ENCODE peak calls at places on chromosome 10, in five cellular contexts. D, O, F, Q and E are unnamed samples.

GRCh38 chr10:1591045-1591444 is 146.3 kb downstream of the ADARB2 start:
- DNase-seq in F (no peak), O (peak), Q (no peak), D (no peak), E (no peak)

GRCh38 chr10:102283488-102283887 is 38.2 kb downstream of the GBF1 start:
- DNase-seq in F (no peak), Q (no peak), D (no peak), O (no peak), E (no peak)

GRCh38 chr10:90398551-90398950 is 459.3 kb downstream of the HTR7 start:
- DNase-seq in O (no peak), F (no peak), D (no peak), Q (peak), E (no peak)

GRCh38 chr10:24278519-24278889 is 69.6 kb downstream of the KIAA1217 start:
- DNase-seq in D (no peak), Q (no peak), F (no peak), O (no peak), E (no peak)

GRCh38 chr10:72348282-72348681 is 6.4 kb downstream of the DNAJB12 start:
- DNase-seq in O (peak), F (no peak), Q (no peak), D (no peak), E (no peak)

GRCh38 chr10:28959850-28960501 is 282.7 kb downstream of the BAMBI start:
- DNase-seq in Q (no peak), D (no peak), O (no peak), F (no peak), E (no peak)

GRCh38 chr10:97087296-97087695 is 98.5 kb downstream of the SLIT1 start:
- DNase-seq in Q (no peak), O (peak), F (no peak), D (no peak), E (no peak)

GRCh38 chr10:101221479-101222246 is 7.6 kb downstream of the LBX1 start:
- DNase-seq in Q (no peak), F (no peak), O (peak), D (no peak), E (no peak)

GRCh38 chr10:124719213-124719851 is 24.8 kb downstream of the FAM53B start:
- DNase-seq in Q (peak), O (peak), D (no peak), F (no peak), E (peak)

GRCh38 chr10:101014966-101015581 is 15.5 kb downstream of the LZTS2 start:
- DNase-seq in D (no peak), O (no peak), F (no peak), Q (peak), E (no peak)

GRCh38 chr10:76001019-76001418 is 569.6 kb downstream of the LRMDA start:
- DNase-seq in O (no peak), D (no peak), Q (no peak), F (no peak), E (no peak)

GRCh38 chr10:29525762-29526161 is 109.0 kb downstream of the SVIL start:
- DNase-seq in D (no peak), F (no peak), Q (no peak), O (no peak), E (no peak)

GRCh38 chr10:69232252-69232651 is 12.1 kb downstream of the HKDC1 start:
- DNase-seq in D (no peak), O (peak), F (no peak), Q (peak), E (no peak)

GRCh38 chr10:103739039-103739764 is 116.2 kb downstream of the SH3PXD2A start:
- DNase-seq in D (peak), Q (peak), F (no peak), O (peak), E (peak)

GRCh38 chr10:43117777-43118583 is 20.3 kb upstream of the CSGALNACT2 start:
- DNase-seq in D (no peak), F (no peak), Q (no peak), O (no peak), E (peak)

GRCh38 chr10:32050145-32050544 is 6.1 kb downstream of the KIF5B start:
- DNase-seq in O (no peak), F (no peak), Q (no peak), D (no peak), E (no peak)

GRCh38 chr10:113060221-113061053 is 110.4 kb downstream of the TCF7L2 start:
- DNase-seq in O (peak), D (no peak), Q (peak), F (no peak), E (peak)

GRCh38 chr10:79454259-79454658 is 8.8 kb upstream of the ZCCHC24 start:
- DNase-seq in Q (peak), O (peak), D (no peak), F (no peak), E (no peak)

GRCh38 chr10:10677479-10677878 is 340.2 kb upstream of the CELF2 start:
- DNase-seq in D (peak), O (peak), Q (peak), F (no peak), E (peak)

GRCh38 chr10:102832987-102833386 is 4.2 kb downstream of the CYP17A1 start:
- DNase-seq in F (no peak), Q (no peak), D (no peak), O (no peak), E (no peak)

DNA sequence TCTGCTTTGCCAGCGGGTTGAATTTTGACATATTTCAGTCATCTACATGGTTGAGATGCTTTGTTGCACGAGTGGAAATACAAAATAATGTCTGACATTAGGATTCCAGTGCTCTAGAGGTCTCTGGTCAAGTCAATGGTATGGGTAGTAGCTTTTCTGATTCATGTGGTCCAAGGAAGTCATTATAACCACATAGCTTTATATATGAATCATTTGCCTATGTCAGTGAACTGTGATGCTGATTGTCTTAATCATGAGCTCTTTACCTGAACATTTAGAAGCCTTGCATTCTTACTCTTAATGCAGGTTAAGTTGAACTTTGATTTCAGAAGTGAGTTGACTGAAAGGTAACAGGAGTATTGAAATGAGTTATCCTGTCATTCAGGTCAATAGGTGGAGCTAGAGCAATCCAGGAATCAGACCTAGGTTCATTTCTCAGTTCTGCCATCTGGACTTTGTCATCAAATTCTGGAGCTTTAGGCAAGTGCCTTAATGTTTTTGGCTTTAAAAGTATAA is 3.3 kb downstream of the MAPK8 start:
- DNase-seq in F (no peak), D (no peak), Q (peak), O (no peak), E (no peak)
- TF ChIP-seq CTCF in F (no peak), D (no peak), Q (peak), O (peak), E (peak)

GRCh38 chr10:85667638-85668233 is 698.9 kb downstream of the GRID1 start:
- DNase-seq in Q (no peak), O (peak), D (no peak), F (no peak), E (no peak)
- H3K4me3 ChIP-seq in Q (no peak), O (no peak), D (no peak), F (no peak), E (no peak)

DNA sequence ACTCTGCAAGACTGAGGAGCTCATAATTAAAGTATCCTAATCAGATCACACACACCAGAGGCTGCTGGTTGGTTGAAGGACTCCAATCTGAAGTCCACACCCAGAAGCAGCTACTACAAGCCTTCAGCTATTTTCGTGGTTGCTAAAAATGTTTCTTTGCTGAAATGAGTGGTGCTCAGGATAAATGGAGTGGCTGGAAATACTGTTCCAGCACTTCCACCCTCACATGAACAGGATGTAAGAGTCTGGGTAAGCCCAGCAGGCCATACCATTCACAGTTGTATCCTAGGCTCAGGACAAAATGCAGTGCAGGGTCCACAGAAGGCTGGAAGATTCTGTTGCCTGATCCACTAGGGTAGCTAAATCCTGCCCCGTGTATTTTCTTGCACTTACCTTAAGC is 34.1 kb downstream of the AFAP1L2 start:
- DNase-seq in D (no peak), O (no peak), Q (no peak), F (no peak), E (no peak)
- TF ChIP-seq CTCF in D (no peak), O (no peak), Q (no peak), F (no peak), E (no peak)

GRCh38 chr10:70437721-70438120 is 3.8 kb downstream of the NODAL start:
- DNase-seq in F (peak), D (no peak), O (peak), Q (no peak), E (no peak)

GRCh38 chr10:70442332-70442988 is 979 bp upstream of the NODAL start:
- DNase-seq in Q (no peak), F (no peak), D (no peak), O (peak), E (no peak)

GRCh38 chr10:70441877-70442205 is 360 bp upstream of the NODAL start:
- DNase-seq in F (peak), O (peak), Q (no peak), D (no peak), E (no peak)

GRCh38 chr10:70441161-70441876 is at the start of gene NODAL:
- DNase-seq in D (no peak), Q (no peak), F (peak), O (peak), E (no peak)

DNA sequence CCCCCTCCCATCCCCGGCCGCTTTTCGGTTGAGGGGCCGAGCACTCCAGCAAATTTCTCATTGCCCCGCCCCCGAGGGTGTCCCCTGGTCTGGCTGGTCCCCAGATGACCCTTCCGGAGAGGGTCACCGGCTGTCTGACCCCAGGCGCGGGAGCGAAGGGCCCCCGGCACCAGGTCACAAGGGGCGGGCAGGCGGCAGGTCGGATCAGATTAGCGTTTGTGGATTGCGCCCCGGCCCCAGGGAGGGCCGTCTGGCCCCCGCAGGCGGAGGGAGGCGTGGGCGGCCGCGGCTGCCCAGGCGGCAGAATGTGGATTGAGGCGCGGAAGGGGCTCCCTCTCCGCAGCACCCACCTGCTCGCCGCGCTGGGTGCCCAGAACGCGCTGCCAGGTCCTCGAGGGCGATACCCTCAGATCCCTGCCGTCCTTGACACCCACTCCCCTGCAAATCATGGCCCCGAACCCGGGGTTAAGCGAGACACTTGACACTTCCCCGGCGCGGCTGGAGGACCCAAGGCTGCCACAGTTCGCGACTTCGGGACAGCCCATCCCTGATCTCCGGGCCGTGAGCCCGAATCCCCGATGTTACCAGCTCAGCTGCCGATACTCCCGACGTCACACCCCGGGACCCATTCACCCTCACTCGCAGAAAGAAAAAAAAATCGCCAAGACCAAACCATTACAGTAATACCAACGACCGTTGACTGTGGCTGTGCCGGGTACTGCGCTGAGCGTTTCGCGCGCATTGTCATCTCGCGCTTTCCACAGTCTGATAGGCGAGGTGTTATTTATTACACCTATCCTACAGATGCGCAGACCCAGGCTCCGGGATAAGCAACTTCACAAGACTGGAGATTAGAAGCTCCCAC is 953 bp downstream of the NODAL start:
- DNase-seq in Q (no peak), F (peak), O (peak), D (no peak), E (no peak)
- H3K4me3 ChIP-seq in Q (peak), F (no peak), O (peak), D (no peak), E (peak)

GRCh38 chr10:2989292-2989947 is 77.9 kb upstream of the PFKP start:
- DNase-seq in Q (no peak), D (no peak), O (peak), F (no peak), E (no peak)

GRCh38 chr10:2993636-2994035 is 73.7 kb upstream of the PFKP start:
- DNase-seq in D (no peak), O (no peak), Q (no peak), F (no peak), E (no peak)

GRCh38 chr10:2990764-2991163 is 76.6 kb upstream of the PFKP start:
- DNase-seq in Q (no peak), D (no peak), O (peak), F (no peak), E (no peak)

GRCh38 chr10:2994562-2994961 is 72.8 kb upstream of the PFKP start:
- DNase-seq in D (peak), O (no peak), Q (no peak), F (no peak), E (no peak)

GRCh38 chr10:2992401-2993198 is 74.7 kb upstream of the PFKP start:
- DNase-seq in Q (no peak), F (no peak), O (no peak), D (no peak), E (no peak)
- TF ChIP-seq CTCF in Q (peak), F (no peak), O (peak), D (peak), E (no peak)

GRCh38 chr10:120456626-120457430 is at the start of gene PLPP4:
- DNase-seq in F (peak), O (peak), D (no peak), Q (peak), E (no peak)
- H3K4me3 ChIP-seq in F (peak), O (peak), D (peak), Q (peak), E (no peak)

DNA sequence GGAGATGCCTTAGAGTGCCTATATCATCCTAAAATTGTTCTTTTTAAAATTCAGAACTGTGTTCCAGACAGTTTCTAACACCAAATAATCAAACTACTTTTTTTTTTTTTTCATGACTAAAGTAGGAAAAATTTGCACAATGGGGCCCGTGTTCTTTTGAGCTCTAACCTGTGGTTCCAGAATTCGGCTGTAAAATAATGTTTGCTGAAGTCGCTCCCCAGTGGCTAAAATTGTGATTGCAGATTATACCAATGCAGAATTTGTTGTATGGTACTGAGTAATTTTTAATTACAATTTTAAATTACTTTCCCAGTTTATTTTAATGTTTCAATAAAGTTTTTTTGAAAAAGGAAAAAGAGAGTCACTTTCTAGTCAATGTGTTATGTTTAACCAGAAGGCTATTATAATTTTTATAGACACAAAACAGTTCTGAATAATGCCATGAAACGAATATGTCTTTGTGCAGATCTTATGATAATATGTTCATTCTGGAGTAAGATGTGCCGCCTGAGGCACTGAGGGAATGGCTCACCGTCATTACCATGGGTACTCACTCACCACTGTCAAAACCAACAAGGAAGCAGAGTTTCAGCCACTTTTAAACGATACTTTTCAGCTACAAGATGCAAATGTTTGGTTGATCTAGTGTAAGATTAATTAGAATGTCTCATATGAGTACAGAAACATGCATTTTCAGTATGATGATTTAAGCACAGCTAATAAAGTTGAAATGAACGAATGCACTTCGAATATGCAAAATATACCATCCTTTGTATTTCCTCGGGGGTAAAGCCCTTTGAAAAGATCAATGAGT is 173.6 kb downstream of the PRKCQ start:
- DNase-seq in D (no peak), Q (peak), F (no peak), O (no peak), E (no peak)
- TF ChIP-seq CTCF in D (peak), Q (peak), F (no peak), O (peak), E (peak)